ENCODE peak calls at places on chromosomes 13 and 19, in five cellular contexts. X is LHCN-M2; D is neural crest cell; G is stimulated activated CD8-positive, alpha-beta memory T cell treated with anti-CD3 and anti-CD28 coated beads, Interleukin-2, amount 100 ng/mL, for 1 hour; I is fibroblast of pulmonary artery. V is an unnamed sample.

GRCh38 chr19:28023064-28023463 is 1189.9 kb downstream of the UQCRFS1 start:
- DNase-seq in D (no peak), X (no peak), G (no peak), I (peak), V (peak)

GRCh38 chr13:102710261-102710679 is 15.4 kb upstream of the METTL21C start:
- DNase-seq in G (no peak), I (no peak), D (no peak), X (no peak), V (peak)

GRCh38 chr19:6126335-6126974 is 9.0 kb upstream of the ACSBG2 start:
- DNase-seq in G (no peak), D (no peak), I (peak), X (peak), V (peak)

GRCh38 chr13:21970172-21970571 is 299.3 kb downstream of the FGF9 start:
- DNase-seq in I (no peak), X (no peak), D (no peak), G (no peak), V (peak)

GRCh38 chr19:49921871-49922755 is 6.9 kb upstream of the ATF5 start:
- DNase-seq in G (no peak), X (peak), D (no peak), I (peak), V (peak)

GRCh38 chr19:16883518-16883917 is 5.3 kb upstream of the F2RL3 start:
- DNase-seq in D (no peak), I (no peak), X (no peak), G (no peak), V (no peak)

GRCh38 chr19:4585556-4585955 is 26.1 kb upstream of the SEMA6B start:
- DNase-seq in D (no peak), X (no peak), G (no peak), I (no peak), V (no peak)

GRCh38 chr13:98539655-98540054 is 37.3 kb downstream of the STK24 start:
- DNase-seq in I (no peak), G (no peak), X (peak), D (no peak), V (no peak)

GRCh38 chr19:50632151-50632835 is 7.4 kb downstream of the SYT3 start:
- DNase-seq in I (no peak), D (no peak), X (no peak), G (no peak), V (no peak)

GRCh38 chr13:86909318-86909717 is 761.9 kb upstream of the SLITRK5 start:
- DNase-seq in X (no peak), D (no peak), G (no peak), I (no peak), V (no peak)

GRCh38 chr13:98265669-98266551 is 88.8 kb upstream of the RNF113B start:
- DNase-seq in G (no peak), I (no peak), X (peak), D (no peak), V (no peak)

GRCh38 chr13:24161010-24161775 is 673 bp downstream of the SPATA13 start:
- DNase-seq in I (no peak), G (peak), D (no peak), X (no peak), V (peak)

GRCh38 chr19:14347999-14348889 is 33.0 kb upstream of the ADGRE5 start:
- DNase-seq in G (peak), I (peak), X (peak), D (peak), V (peak)

V was measured in fibroblast of the aortic adventitia.